ENCODE peak calls at places on chromosomes 2 and 18, in eight cellular contexts. O, V, E, Y, T, H, F and C are unnamed samples.
A peak's percentile ranks its signal among the peaks of the same experiment; 100 is the strongest.

GRCh38 chr2:130728007-130728454 is 839 bp upstream of the GPR148 start:
- DNase-seq in O (no peak), T (peak; percentile 41), Y (no peak), E (peak; percentile 52), H (peak; percentile 63), V (peak; percentile 53), F (peak; percentile 43), C (no peak)

GRCh38 chr2:201880620-201881381 is 74.5 kb downstream of the CDK15 start:
- DNase-seq in F (no peak), Y (no peak), E (no peak), V (no peak), T (no peak), O (no peak), H (no peak), C (no peak)

GRCh38 chr2:25856377-25856776 is 21.9 kb downstream of the ASXL2 start:
- DNase-seq in O (no peak), T (no peak), E (no peak), F (no peak), V (no peak), H (no peak), Y (no peak), C (no peak)

GRCh38 chr2:47015206-47015605 is 99.6 kb upstream of the MCFD2 start:
- DNase-seq in O (no peak), V (no peak), E (no peak), F (no peak), T (no peak), H (no peak), Y (no peak), C (no peak)

GRCh38 chr2:241612156-241613017 is 24.6 kb downstream of the THAP4 start:
- DNase-seq in V (no peak), T (no peak), O (no peak), E (no peak), Y (no peak), H (no peak), F (no peak), C (no peak)

GRCh38 chr18:48324651-48325050 is 84.5 kb downstream of the ZBTB7C start:
- DNase-seq in F (no peak), H (no peak), O (no peak), Y (no peak), V (no peak), T (no peak), E (no peak), C (no peak)

GRCh38 chr2:218295029-218295428 is 2.7 kb upstream of the TMBIM1 start:
- DNase-seq in V (peak; percentile 29), O (no peak), T (no peak), E (no peak), H (peak; percentile 50), Y (no peak), F (no peak), C (no peak)

GRCh38 chr2:231483398-231484329 is 19.4 kb upstream of the NCL start:
- DNase-seq in H (peak; percentile 41), V (no peak), F (no peak), O (no peak), Y (peak; percentile 39), T (peak; percentile 34), E (no peak), C (no peak)

GRCh38 chr2:126843046-126843445 is 55.6 kb upstream of the TEX51 start:
- DNase-seq in T (no peak), E (peak; percentile 6), O (no peak), F (no peak), Y (no peak), H (no peak), V (no peak), C (no peak)

GRCh38 chr2:226953826-226954225 is 118.0 kb downstream of the RHBDD1 start:
- DNase-seq in E (no peak), O (no peak), F (no peak), V (no peak), Y (no peak), T (no peak), H (no peak), C (no peak)